ENCODE peak calls at places on chromosomes 6 and 20, in seven cellular contexts. L is SW 1271; Y is dorsolateral prefrontal cortex; R is Caki2; I is amygdala; F is T-helper 2 cell; D is CD4-positive, alpha-beta T cell. H is an unnamed sample.
A peak's percentile ranks its signal among the peaks of the same experiment; 100 is the strongest.

GRCh38 chr6:163554663-163555062 is 140.1 kb downstream of the QKI start:
- DNase-seq in D (peak; percentile 37), R (peak; percentile 10), F (peak; percentile 63), Y (no peak), L (no peak), I (no peak), H (peak; percentile 73)

GRCh38 chr6:163415176-163415619 is 680 bp downstream of the QKI start:
- DNase-seq in I (no peak), D (no peak), F (peak; percentile 48), L (no peak), R (no peak), Y (no peak), H (no peak)

GRCh38 chr6:106974337-106974998 is at the start of gene CD24:
- DNase-seq in L (no peak), Y (no peak), R (peak; percentile 74), F (peak; percentile 26), D (no peak), I (no peak), H (no peak)

GRCh38 chr6:92043782-92044181 is 1375.6 kb downstream of the EPHA7 start:
- DNase-seq in R (no peak), D (no peak), F (no peak), Y (no peak), I (no peak), L (no peak), H (no peak)

GRCh38 chr6:74087898-74088297 is 391.9 kb downstream of the CD109 start:
- DNase-seq in D (no peak), R (no peak), Y (no peak), L (no peak), I (no peak), F (no peak), H (peak; percentile 35)

GRCh38 chr20:50574108-50574507 is 63.9 kb downstream of the PTPN1 start:
- DNase-seq in F (no peak), Y (no peak), L (no peak), I (no peak), R (no peak), D (no peak), H (no peak)

GRCh38 chr20:56433221-56433879 is 21.3 kb downstream of the CASS4 start:
- DNase-seq in L (no peak), R (no peak), D (no peak), I (no peak), F (no peak), Y (no peak), H (no peak)

GRCh38 chr6:163460307-163460782 is 45.8 kb downstream of the QKI start:
- DNase-seq in F (peak; percentile 83), R (no peak), D (no peak), Y (no peak), L (no peak), I (no peak), H (peak; percentile 75)

GRCh38 chr20:1037039-1037438 is 34.9 kb upstream of the RSPO4 start:
- DNase-seq in R (no peak), L (no peak), I (no peak), Y (no peak), F (no peak), D (no peak), H (no peak)

GRCh38 chr6:169993861-169994481 is 242.5 kb downstream of the ERMARD start:
- DNase-seq in Y (no peak), L (no peak), D (no peak), R (no peak), F (no peak), I (no peak), H (no peak)

GRCh38 chr6:163603395-163603794 is 188.9 kb downstream of the QKI start:
- DNase-seq in F (no peak), Y (no peak), R (no peak), L (no peak), I (no peak), D (no peak), H (no peak)

H was measured in cardiac fibroblast.